ENCODE peak calls at places on chromosomes 6 and 20, in seven cellular contexts. E is GM06990, L is Peyer's patch, S is right cardiac atrium, C is mesendoderm, A is HL-60, T is OCI-LY7. N is an unnamed sample.

GRCh38 chr20:760751-761417 is 7.4 kb downstream of the SLC52A3 start:
- DNase-seq in E (peak), L (no peak), S (no peak), C (peak), A (no peak), T (peak), N (peak)

GRCh38 chr6:151330130-151330715 is 61.1 kb downstream of the ZBTB2 start:
- DNase-seq in E (no peak), L (no peak), S (no peak), C (no peak), A (no peak), T (no peak), N (no peak)

GRCh38 chr6:24949020-24949569 is 13.3 kb upstream of the RIPOR2 start:
- DNase-seq in E (peak), L (peak), S (no peak), C (no peak), A (no peak), T (peak), N (no peak)

GRCh38 chr6:3999800-4000661 is 78.9 kb downstream of the FAM217A start:
- DNase-seq in E (no peak), L (no peak), S (no peak), C (no peak), A (no peak), T (no peak), N (no peak)

GRCh38 chr6:52728394-52728793 is 34.9 kb downstream of the GSTA2 start:
- DNase-seq in E (no peak), L (no peak), S (no peak), C (no peak), A (no peak), T (no peak), N (no peak)

GRCh38 chr6:25007269-25007699 is 71.5 kb upstream of the RIPOR2 start:
- DNase-seq in E (peak), L (no peak), S (no peak), C (no peak), A (no peak), T (no peak), N (no peak)

GRCh38 chr20:63394069-63394468 is 32.9 kb upstream of the CHRNA4 start:
- DNase-seq in E (no peak), L (no peak), S (peak), C (peak), A (no peak), T (no peak), N (no peak)

GRCh38 chr6:125269328-125269985 is 32.3 kb downstream of the HDDC2 start:
- DNase-seq in E (no peak), L (no peak), S (no peak), C (no peak), A (no peak), T (no peak), N (no peak)

GRCh38 chr6:126312013-126312665 is 27.8 kb upstream of the CENPW start:
- DNase-seq in E (no peak), L (no peak), S (no peak), C (peak), A (peak), T (no peak), N (no peak)

GRCh38 chr6:138455746-138456392 is 43.4 kb downstream of the NHSL1 start:
- DNase-seq in E (peak), L (peak), S (no peak), C (no peak), A (no peak), T (peak), N (no peak)

GRCh38 chr6:10964684-10965083 is 77.8 kb downstream of the SYCP2L start:
- DNase-seq in E (no peak), L (no peak), S (no peak), C (no peak), A (no peak), T (no peak), N (no peak)

GRCh38 chr6:33702345-33702977 is 9.0 kb downstream of the UQCC2 start:
- DNase-seq in E (no peak), L (no peak), S (peak), C (peak), A (peak), T (peak), N (no peak)

GRCh38 chr6:125780540-125781306 is 10.0 kb upstream of the NCOA7 start:
- DNase-seq in E (peak), L (peak), S (peak), C (peak), A (peak), T (peak), N (peak)

DNA sequence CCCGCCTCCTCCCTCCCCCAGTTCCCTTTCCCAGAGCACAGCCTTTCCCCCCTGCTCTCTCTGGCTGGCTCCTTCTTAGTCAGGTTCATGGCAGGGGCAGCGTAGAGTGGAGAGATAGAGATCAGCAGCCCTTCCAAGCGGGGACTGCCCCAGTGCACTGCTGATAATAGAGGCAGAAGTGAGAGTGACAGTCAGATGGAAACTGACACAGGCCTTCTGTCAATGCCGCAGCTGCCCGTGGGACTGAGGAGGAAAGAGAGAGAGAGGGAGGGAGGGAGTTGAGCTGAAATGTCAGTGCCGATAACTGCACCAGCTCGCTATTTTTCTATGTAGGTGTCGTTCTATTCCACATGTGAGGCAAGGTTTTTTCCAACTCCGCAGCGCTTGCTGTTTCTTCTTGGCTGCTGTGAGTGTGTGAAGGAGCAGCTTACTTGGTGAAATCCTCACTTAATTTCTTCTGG is 386.2 kb upstream of the MMS22L start:
- DNase-seq in E (peak), L (peak), S (peak), C (peak), A (no peak), T (no peak), N (peak)
- H3K4me3 ChIP-seq in E (peak), L (no peak), S (peak), C (no peak), A (no peak), T (no peak), N (no peak)

DNA sequence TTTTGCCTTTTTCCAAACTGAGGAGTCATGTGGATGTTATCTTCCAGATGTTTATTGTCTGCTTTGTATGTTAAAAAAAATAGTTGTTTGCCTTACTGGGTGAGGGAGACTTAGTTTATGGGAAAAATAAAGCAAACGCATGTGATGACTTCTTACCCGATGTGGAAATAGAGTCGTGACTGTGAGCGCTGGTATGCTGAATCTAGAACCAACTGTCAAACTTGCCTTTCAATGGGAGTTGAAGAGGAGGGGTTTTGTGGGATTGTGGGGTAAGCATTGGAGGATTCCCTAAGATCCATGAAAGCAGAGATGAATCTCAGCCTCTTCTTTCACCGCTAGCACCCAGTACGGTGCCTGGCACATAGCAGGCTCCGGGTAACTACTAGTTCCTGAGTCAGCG is 5.4 kb downstream of the DCBLD1 start:
- DNase-seq in E (no peak), L (no peak), S (no peak), C (no peak), A (no peak), T (no peak), N (no peak)
- H3K4me3 ChIP-seq in E (no peak), L (no peak), S (no peak), C (no peak), A (no peak), T (no peak), N (no peak)

GRCh38 chr20:13991311-13991710 is 897 bp upstream of the SEL1L2 start:
- DNase-seq in E (no peak), L (no peak), S (no peak), C (peak), A (no peak), T (no peak), N (no peak)

GRCh38 chr20:13996265-13996664 is 949 bp downstream of the MACROD2 start:
- DNase-seq in E (no peak), L (no peak), S (no peak), C (peak), A (no peak), T (no peak), N (no peak)

GRCh38 chr20:13995841-13996240 is 525 bp downstream of the MACROD2 start:
- DNase-seq in E (peak), L (no peak), S (peak), C (peak), A (peak), T (no peak), N (peak)

GRCh38 chr20:13990465-13990864 is at the start of gene SEL1L2:
- DNase-seq in E (no peak), L (no peak), S (no peak), C (peak), A (no peak), T (no peak), N (no peak)

GRCh38 chr20:13995086-13995665 is at the start of gene MACROD2:
- DNase-seq in E (peak), L (peak), S (peak), C (peak), A (peak), T (no peak), N (peak)
- H3K4me3 ChIP-seq in E (no peak), L (peak), S (peak), C (peak), A (peak), T (no peak), N (peak)

GRCh38 chr20:32017711-32018251 is 7.5 kb downstream of the CCM2L start:
- DNase-seq in E (no peak), L (peak), S (peak), C (peak), A (no peak), T (peak), N (peak)
- H3K4me3 ChIP-seq in E (no peak), L (peak), S (no peak), C (no peak), A (no peak), T (no peak), N (peak)

GRCh38 chr20:32051720-32052089 is 337 bp upstream of the HCK start:
- DNase-seq in E (no peak), L (no peak), S (no peak), C (no peak), A (no peak), T (no peak), N (no peak)

GRCh38 chr20:32052792-32053362 is 835 bp downstream of the HCK start:
- DNase-seq in E (peak), L (peak), S (peak), C (no peak), A (peak), T (no peak), N (peak)

GRCh38 chr20:32050851-32051556 is 1.0 kb upstream of the HCK start:
- DNase-seq in E (peak), L (peak), S (peak), C (peak), A (peak), T (no peak), N (no peak)

GRCh38 chr20:32052090-32052791 is at the start of gene HCK:
- DNase-seq in E (peak), L (no peak), S (peak), C (no peak), A (peak), T (no peak), N (peak)

DNA sequence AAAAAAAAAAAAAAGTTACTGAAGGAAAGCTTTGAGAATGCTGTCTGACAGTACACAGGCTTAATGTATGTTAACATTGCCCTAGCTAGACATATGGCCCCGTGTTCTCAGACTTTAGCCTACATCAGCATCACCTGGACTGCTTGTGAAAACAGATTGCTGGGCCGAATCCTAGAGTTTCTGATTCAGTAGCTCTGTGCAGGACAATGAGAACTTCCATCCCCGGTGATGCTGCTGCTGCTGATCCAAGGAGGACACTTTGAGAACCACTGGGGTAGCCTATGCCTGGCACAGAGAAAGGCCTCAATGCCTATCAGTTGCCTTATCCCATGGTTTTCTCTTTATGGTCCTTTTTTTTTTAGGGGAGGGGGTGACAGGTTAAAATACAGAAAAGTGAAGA is 1.6 kb downstream of the HCK start:
- DNase-seq in E (no peak), L (no peak), S (no peak), C (no peak), A (no peak), T (no peak), N (no peak)
- H3K4me3 ChIP-seq in E (no peak), L (no peak), S (no peak), C (no peak), A (no peak), T (no peak), N (no peak)

GRCh38 chr6:78911218-78911617 is 43.9 kb downstream of the IRAK1BP1 start:
- DNase-seq in E (no peak), L (no peak), S (no peak), C (no peak), A (no peak), T (no peak), N (no peak)
- H3K4me3 ChIP-seq in E (no peak), L (peak), S (no peak), C (no peak), A (no peak), T (no peak), N (peak)

GRCh38 chr6:13698715-13699114 is 12.9 kb downstream of the RANBP9 start:
- DNase-seq in E (no peak), L (no peak), S (no peak), C (peak), A (no peak), T (no peak), N (no peak)

GRCh38 chr6:13703496-13703895 is 8.1 kb downstream of the RANBP9 start:
- DNase-seq in E (no peak), L (no peak), S (no peak), C (peak), A (no peak), T (no peak), N (no peak)

GRCh38 chr6:13702809-13703302 is 8.8 kb downstream of the RANBP9 start:
- DNase-seq in E (no peak), L (no peak), S (no peak), C (no peak), A (peak), T (peak), N (no peak)

GRCh38 chr6:13697857-13698256 is 13.8 kb downstream of the RANBP9 start:
- DNase-seq in E (no peak), L (no peak), S (no peak), C (no peak), A (no peak), T (no peak), N (no peak)

DNA sequence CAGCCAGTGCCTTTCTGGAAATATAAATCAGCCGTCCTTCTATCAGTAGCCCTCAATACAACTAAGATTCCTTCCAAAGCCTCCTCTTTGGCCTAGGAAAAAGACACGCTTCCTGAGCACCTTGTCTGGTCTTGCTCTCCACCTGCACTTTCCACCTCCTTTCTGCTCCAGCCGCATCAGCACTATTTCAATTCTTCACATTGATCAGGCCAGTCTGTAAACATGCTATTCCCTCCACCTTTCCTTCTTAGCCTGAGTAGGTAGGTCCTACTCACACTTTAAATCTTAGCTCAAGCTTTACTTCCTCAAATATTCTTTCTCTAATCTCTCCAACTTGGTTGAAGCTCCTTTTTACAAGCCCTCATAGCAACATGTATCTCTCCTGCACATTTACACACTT is 11.4 kb downstream of the RANBP9 start:
- DNase-seq in E (no peak), L (no peak), S (no peak), C (no peak), A (no peak), T (no peak), N (no peak)
- H3K4me3 ChIP-seq in E (no peak), L (no peak), S (no peak), C (no peak), A (no peak), T (no peak), N (no peak)

GRCh38 chr20:44990425-44990824 is 24.1 kb downstream of the STK4 start:
- DNase-seq in E (peak), L (peak), S (no peak), C (no peak), A (peak), T (no peak), N (no peak)
- H3K4me3 ChIP-seq in E (peak), L (no peak), S (no peak), C (no peak), A (no peak), T (no peak), N (no peak)

DNA sequence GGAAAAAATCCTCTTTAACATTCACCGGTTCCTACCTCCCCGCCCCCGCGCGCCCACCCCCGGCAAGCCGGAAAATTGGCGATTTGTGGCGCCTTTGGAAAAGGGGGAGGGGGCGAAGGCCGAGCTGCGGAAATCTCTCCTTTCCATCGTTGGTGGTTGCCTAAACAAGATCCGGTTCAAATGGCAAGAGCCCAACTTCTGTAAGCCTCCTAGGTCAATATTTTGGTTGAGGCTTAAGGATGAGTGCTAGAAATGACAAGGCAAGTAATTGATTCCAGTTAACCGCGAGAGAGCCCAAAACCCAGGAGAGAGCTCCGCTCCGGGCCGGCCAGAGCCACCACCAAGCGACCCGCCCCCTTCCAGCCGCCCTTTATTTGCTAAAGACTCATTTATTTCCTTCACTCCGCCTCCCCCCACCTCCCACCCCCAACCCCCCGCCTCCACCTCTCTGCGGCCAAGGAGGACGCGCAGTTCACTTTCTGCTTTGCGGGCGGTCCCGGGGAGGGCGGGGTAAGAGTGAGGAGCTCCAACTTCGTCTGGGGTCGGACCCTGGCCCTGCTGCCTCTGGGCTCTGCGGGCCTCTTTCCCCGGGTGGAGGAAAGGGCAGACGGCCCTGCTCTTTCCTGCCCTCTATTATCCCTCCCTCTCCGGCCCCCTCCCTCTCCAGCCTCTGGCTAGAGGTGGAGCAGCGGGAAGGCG is 838 bp upstream of the NKX2-2 start:
- DNase-seq in E (no peak), L (no peak), S (no peak), C (peak), A (no peak), T (no peak), N (no peak)
- H3K4me3 ChIP-seq in E (no peak), L (no peak), S (peak), C (no peak), A (no peak), T (no peak), N (peak)

GRCh38 chr6:28615955-28616747 is 90.5 kb downstream of the GPX5 start:
- DNase-seq in E (no peak), L (no peak), S (no peak), C (peak), A (no peak), T (no peak), N (peak)
- H3K4me3 ChIP-seq in E (no peak), L (no peak), S (no peak), C (no peak), A (no peak), T (no peak), N (peak)